ENCODE peak calls at places on chromosomes 2 and 18, in seven cellular contexts. H is left ventricle myocardium inferior, I is cardiac fibroblast, Y is PC-3, Z is nephron progenitor cell, N is SK-N-SH, B is right lobe of liver. C is an unnamed sample.

GRCh38 chr2:217851191-217852020 is 151.4 kb downstream of the TNS1 start:
- DNase-seq in H (no peak), I (peak), Z (no peak), Y (peak), B (no peak), N (peak), C (peak)

GRCh38 chr2:217616936-217617335 is 385.9 kb downstream of the TNS1 start:
- DNase-seq in B (no peak), Y (no peak), N (no peak), H (no peak), I (peak), Z (no peak), C (no peak)

GRCh38 chr2:54212456-54212855 is 43.6 kb downstream of the TSPYL6 start:
- DNase-seq in I (peak), H (no peak), N (no peak), Y (peak), B (no peak), Z (no peak), C (no peak)

GRCh38 chr18:51039138-51040112 is 9.4 kb downstream of the SMAD4 start:
- DNase-seq in Z (no peak), H (no peak), N (peak), B (no peak), Y (no peak), I (peak), C (no peak)

GRCh38 chr2:212530373-212530772 is 8.2 kb downstream of the ERBB4 start:
- DNase-seq in I (no peak), N (no peak), H (no peak), Y (no peak), Z (no peak), B (no peak), C (no peak)

GRCh38 chr2:98458207-98458606 is 13.5 kb downstream of the INPP4A start:
- DNase-seq in Z (no peak), N (no peak), Y (no peak), B (no peak), I (peak), H (no peak), C (no peak)

GRCh38 chr2:197647961-197648690 is 27.3 kb downstream of the RFTN2 start:
- DNase-seq in N (no peak), B (no peak), H (no peak), I (peak), Y (no peak), Z (no peak), C (no peak)

GRCh38 chr2:217429981-217430500 is 570.2 kb upstream of the TNP1 start:
- DNase-seq in N (no peak), I (no peak), Y (peak), Z (no peak), H (no peak), B (no peak), C (no peak)

GRCh38 chr2:63942788-63943187 is 76.4 kb downstream of the VPS54 start:
- DNase-seq in H (no peak), Z (no peak), N (no peak), I (no peak), Y (no peak), B (no peak), C (no peak)

GRCh38 chr2:165144315-165144714 is 59.5 kb downstream of the SCN3A start:
- DNase-seq in B (no peak), Y (no peak), I (no peak), H (no peak), Z (no peak), N (no peak), C (no peak)

GRCh38 chr2:101294861-101295260 is 13.6 kb downstream of the RNF149 start:
- DNase-seq in Y (no peak), I (no peak), H (no peak), N (no peak), B (no peak), Z (no peak), C (no peak)

GRCh38 chr2:165621086-165621560 is 151.6 kb downstream of the CSRNP3 start:
- DNase-seq in B (no peak), N (no peak), H (no peak), Y (peak), Z (no peak), I (peak), C (no peak)

GRCh38 chr2:122136071-122136470 is 380.6 kb downstream of the TSN start:
- DNase-seq in N (peak), H (no peak), Z (peak), B (no peak), Y (peak), I (peak), C (peak)

GRCh38 chr2:70851704-70852103 is 16.1 kb upstream of the CD207 start:
- DNase-seq in N (no peak), H (no peak), Y (no peak), Z (no peak), I (no peak), B (no peak), C (no peak)

GRCh38 chr18:47160256-47160655 is 10.0 kb upstream of the HDHD2 start:
- DNase-seq in H (no peak), Y (no peak), Z (no peak), I (no peak), B (no peak), N (no peak), C (no peak)

GRCh38 chr2:83970262-83970929 is 488.7 kb downstream of the SUCLG1 start:
- DNase-seq in B (no peak), I (no peak), N (no peak), Y (no peak), Z (no peak), H (no peak), C (no peak)

DNA sequence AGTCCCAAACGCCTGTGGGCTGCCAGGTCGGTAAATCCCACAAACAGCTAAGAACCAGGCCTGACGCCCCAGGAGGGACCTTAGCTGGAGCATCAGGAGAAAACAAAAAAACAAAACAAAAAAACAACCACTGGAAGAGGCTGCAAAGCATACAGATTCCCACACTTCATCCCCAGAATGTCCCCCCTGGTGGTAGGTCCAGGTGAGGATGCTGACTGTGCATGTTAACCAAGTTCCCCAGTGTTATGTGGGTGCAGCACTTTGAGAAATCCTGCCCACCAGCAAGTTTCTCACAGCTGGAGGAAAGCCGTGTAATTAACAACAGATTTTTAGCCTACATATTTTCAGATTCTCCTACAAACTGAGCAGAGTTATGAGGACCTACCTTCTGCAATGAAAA is 15.1 kb downstream of the ST3GAL5 start:
- DNase-seq in H (no peak), Y (no peak), N (peak), I (no peak), B (no peak), Z (no peak), C (no peak)
- TF ChIP-seq CTCF in H (peak), Y (peak), N (peak), I (peak), B (no peak), Z (peak), C (peak)

GRCh38 chr18:7000484-7001096 is 117.0 kb downstream of the LAMA1 start:
- DNase-seq in Z (no peak), Y (peak), N (peak), B (no peak), H (no peak), I (peak), C (no peak)
- TF ChIP-seq CTCF in Z (peak), Y (peak), N (peak), B (peak), H (peak), I (peak), C (peak)

DNA sequence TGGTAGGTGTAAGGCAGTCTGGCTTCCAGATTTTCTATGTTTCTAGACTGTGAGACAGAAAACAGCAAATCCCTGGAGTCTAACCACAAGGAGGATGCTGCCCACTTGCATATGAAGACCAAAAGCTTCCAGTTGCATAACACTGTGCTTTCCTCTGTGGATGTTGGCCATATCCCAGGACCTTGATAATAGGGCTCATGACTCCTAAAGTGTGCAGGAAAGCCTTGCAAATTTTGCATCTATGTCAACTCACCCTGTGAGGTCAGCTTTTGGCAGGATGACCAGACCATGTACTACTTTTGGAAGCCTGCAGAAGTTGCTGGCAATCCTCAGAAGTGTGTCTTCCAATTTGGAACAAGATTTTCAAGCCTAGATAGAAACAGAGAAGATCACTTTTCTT is 85.6 kb upstream of the RAB27B start:
- DNase-seq in B (no peak), Z (no peak), H (peak), N (no peak), Y (peak), I (peak), C (no peak)
- TF ChIP-seq CTCF in B (no peak), Z (no peak), H (no peak), N (no peak), Y (no peak), I (peak), C (no peak)

GRCh38 chr2:181575024-181575649 is 81.8 kb downstream of the CERKL start:
- DNase-seq in Z (no peak), Y (no peak), B (no peak), I (no peak), H (no peak), N (no peak), C (no peak)

GRCh38 chr2:181573140-181573736 is 83.7 kb downstream of the CERKL start:
- DNase-seq in H (no peak), B (no peak), Y (peak), Z (no peak), I (peak), N (peak), C (no peak)

GRCh38 chr2:181570059-181570458 is 86.8 kb downstream of the CERKL start:
- DNase-seq in Y (no peak), Z (no peak), B (no peak), I (no peak), H (no peak), N (no peak), C (no peak)

GRCh38 chr2:181574321-181574720 is 82.6 kb downstream of the CERKL start:
- DNase-seq in Z (no peak), N (no peak), B (no peak), I (no peak), H (no peak), Y (no peak), C (no peak)

GRCh38 chr2:181570833-181571661 is 85.9 kb downstream of the CERKL start:
- DNase-seq in I (peak), Z (no peak), N (no peak), Y (no peak), B (no peak), H (no peak), C (no peak)
- TF ChIP-seq CTCF in I (peak), Z (no peak), N (peak), Y (peak), B (peak), H (no peak), C (no peak)

GRCh38 chr18:76396792-76397191 is 98.2 kb downstream of the ZNF516 start:
- DNase-seq in B (no peak), N (no peak), H (no peak), I (no peak), Y (no peak), Z (no peak), C (no peak)
- TF ChIP-seq CTCF in B (no peak), N (no peak), H (no peak), I (no peak), Y (no peak), Z (no peak), C (no peak)

DNA sequence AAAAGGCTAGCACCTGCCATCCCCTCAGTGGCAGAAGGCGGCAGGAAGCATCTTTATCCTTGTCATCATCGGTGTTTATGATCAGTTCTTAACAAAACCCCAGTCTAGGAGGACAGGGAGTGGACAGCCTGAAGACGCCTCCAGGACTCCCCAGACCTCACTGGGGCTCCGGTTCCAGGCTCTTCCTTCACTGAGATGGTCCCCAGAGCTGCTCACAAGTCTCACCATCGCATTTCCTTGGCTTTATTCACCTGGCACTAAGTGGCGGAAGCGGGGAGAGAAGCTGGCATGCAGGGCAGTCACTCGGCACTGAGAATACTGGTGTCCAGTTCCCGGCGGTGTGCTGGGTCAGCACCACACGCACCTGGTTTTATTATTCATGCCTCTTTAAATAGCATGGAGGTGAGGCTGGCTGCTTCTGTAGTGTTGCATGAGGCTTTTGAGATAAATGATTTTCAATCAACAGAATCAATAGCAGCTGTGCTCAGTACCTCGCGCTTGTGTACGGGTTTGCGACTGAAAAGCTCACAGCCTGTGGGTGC is 68.7 kb downstream of the CABLES1 start:
- DNase-seq in N (no peak), Y (no peak), B (no peak), H (no peak), Z (no peak), I (no peak), C (no peak)
- TF ChIP-seq CTCF in N (no peak), Y (no peak), B (no peak), H (no peak), Z (no peak), I (no peak), C (no peak)

GRCh38 chr2:181586569-181587076 is 70.3 kb downstream of the CERKL start:
- DNase-seq in H (no peak), I (no peak), B (no peak), Y (no peak), N (no peak), Z (peak), C (peak)

GRCh38 chr2:181585732-181586131 is 71.2 kb downstream of the CERKL start:
- DNase-seq in Z (no peak), Y (no peak), N (no peak), B (no peak), I (no peak), H (no peak), C (no peak)

GRCh38 chr2:181576431-181576830 is 80.5 kb downstream of the CERKL start:
- DNase-seq in N (no peak), H (no peak), B (no peak), Z (no peak), I (no peak), Y (no peak), C (no peak)

GRCh38 chr2:181578829-181579228 is 78.1 kb downstream of the CERKL start:
- DNase-seq in Z (no peak), H (no peak), N (no peak), B (no peak), Y (no peak), I (no peak), C (no peak)

GRCh38 chr2:181581534-181581933 is 75.4 kb downstream of the CERKL start:
- DNase-seq in N (no peak), Y (peak), Z (no peak), H (no peak), I (no peak), B (no peak), C (no peak)
- TF ChIP-seq CTCF in N (no peak), Y (peak), Z (no peak), H (no peak), I (no peak), B (no peak), C (no peak)

GRCh38 chr2:237604391-237604790 is 13.9 kb upstream of the RAB17 start:
- DNase-seq in I (no peak), N (no peak), Z (no peak), Y (no peak), H (no peak), B (no peak), C (no peak)

GRCh38 chr2:237603049-237603717 is 12.6 kb upstream of the RAB17 start:
- DNase-seq in H (no peak), I (no peak), Y (no peak), Z (no peak), N (no peak), B (no peak), C (no peak)

GRCh38 chr2:237602409-237602808 is 11.9 kb upstream of the RAB17 start:
- DNase-seq in B (no peak), H (no peak), N (no peak), I (no peak), Y (no peak), Z (no peak), C (no peak)

GRCh38 chr2:237603718-237604362 is 13.3 kb upstream of the RAB17 start:
- DNase-seq in Z (no peak), H (no peak), Y (peak), B (no peak), N (no peak), I (peak), C (no peak)

DNA sequence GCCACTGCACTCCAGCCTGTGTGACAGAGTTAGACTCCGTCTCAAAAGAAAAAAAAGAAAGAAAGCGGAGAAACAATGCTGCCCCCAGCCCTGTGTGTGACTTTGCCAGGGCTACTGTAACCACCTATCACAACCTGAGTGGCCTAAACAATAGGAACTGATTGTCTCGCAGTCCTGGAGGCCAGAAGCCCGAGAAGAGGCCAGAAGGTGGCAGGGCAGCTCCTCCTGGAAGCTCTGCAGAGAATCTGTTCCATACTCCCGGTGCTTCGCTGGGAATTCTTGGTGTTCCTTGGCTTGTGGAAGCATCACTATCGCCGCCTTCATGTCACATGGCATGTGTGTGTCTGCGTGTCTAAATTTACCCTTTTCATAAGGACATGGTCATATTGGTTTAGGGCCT is 14.4 kb upstream of the RAB17 start:
- DNase-seq in I (peak), Y (peak), N (no peak), B (no peak), H (no peak), Z (no peak), C (no peak)
- TF ChIP-seq CTCF in I (peak), Y (peak), N (peak), B (peak), H (peak), Z (no peak), C (peak)

C was measured in BE2C.